ENCODE peak calls at places on chromosomes 12 and 14, in seven cellular contexts. One of them, this sample, is unnamed.

GRCh38 chr12:40587970-40588369 is 104.3 kb upstream of the CNTN1 start:
- DNase-seq in H9: no peak
- DNase-seq in stomach: no peak
- DNase-seq in T-helper 9 cell: no peak
- DNase-seq in astrocyte of the spinal cord: no peak
- DNase-seq in NCI-H1417: no peak
- DNase-seq in T-helper 1 cell: no peak
- DNase-seq in this sample: no peak

GRCh38 chr12:52228931-52229330 is 4.1 kb upstream of the KRT7 start:
- DNase-seq in H9: no peak
- DNase-seq in stomach: no peak
- DNase-seq in T-helper 9 cell: no peak
- DNase-seq in astrocyte of the spinal cord: no peak
- DNase-seq in NCI-H1417: no peak
- DNase-seq in T-helper 1 cell: no peak
- DNase-seq in this sample: no peak

GRCh38 chr12:41365653-41366131 is 177.6 kb downstream of the PDZRN4 start:
- DNase-seq in H9: no peak
- DNase-seq in stomach: no peak
- DNase-seq in T-helper 9 cell: no peak
- DNase-seq in astrocyte of the spinal cord: no peak
- DNase-seq in NCI-H1417: peak
- DNase-seq in T-helper 1 cell: no peak
- DNase-seq in this sample: no peak

GRCh38 chr14:96901227-96901626 is 104.0 kb downstream of the VRK1 start:
- DNase-seq in H9: no peak
- DNase-seq in stomach: no peak
- DNase-seq in T-helper 9 cell: no peak
- DNase-seq in astrocyte of the spinal cord: no peak
- DNase-seq in NCI-H1417: no peak
- DNase-seq in T-helper 1 cell: no peak
- DNase-seq in this sample: no peak

GRCh38 chr12:132161796-132162507 is 17.7 kb downstream of the NOC4L start:
- DNase-seq in H9: no peak
- DNase-seq in stomach: no peak
- DNase-seq in T-helper 9 cell: no peak
- DNase-seq in astrocyte of the spinal cord: no peak
- DNase-seq in NCI-H1417: no peak
- DNase-seq in T-helper 1 cell: no peak
- DNase-seq in this sample: no peak

GRCh38 chr12:46549527-46550265 is 177.1 kb upstream of the SLC38A2 start:
- DNase-seq in H9: no peak
- DNase-seq in stomach: no peak
- DNase-seq in T-helper 9 cell: no peak
- DNase-seq in astrocyte of the spinal cord: peak
- DNase-seq in NCI-H1417: no peak
- DNase-seq in T-helper 1 cell: no peak
- DNase-seq in this sample: no peak

GRCh38 chr12:116887897-116888296 is 6.7 kb upstream of the HRK start:
- DNase-seq in H9: no peak
- DNase-seq in stomach: no peak
- DNase-seq in T-helper 9 cell: no peak
- DNase-seq in astrocyte of the spinal cord: no peak
- DNase-seq in NCI-H1417: no peak
- DNase-seq in T-helper 1 cell: no peak
- DNase-seq in this sample: no peak

GRCh38 chr14:60506010-60506409 is 2.9 kb upstream of the SIX6 start:
- DNase-seq in H9: no peak
- DNase-seq in stomach: no peak
- DNase-seq in T-helper 9 cell: no peak
- DNase-seq in astrocyte of the spinal cord: no peak
- DNase-seq in NCI-H1417: no peak
- DNase-seq in T-helper 1 cell: no peak
- DNase-seq in this sample: no peak

GRCh38 chr14:30375280-30375892 is 183.6 kb upstream of the G2E3 start:
- DNase-seq in H9: peak
- DNase-seq in stomach: peak
- DNase-seq in T-helper 9 cell: peak
- DNase-seq in astrocyte of the spinal cord: peak
- DNase-seq in NCI-H1417: peak
- DNase-seq in T-helper 1 cell: peak
- DNase-seq in this sample: peak

GRCh38 chr14:102761206-102761605 is 16.0 kb upstream of the TRAF3 start:
- DNase-seq in H9: no peak
- DNase-seq in stomach: no peak
- DNase-seq in T-helper 9 cell: no peak
- DNase-seq in astrocyte of the spinal cord: no peak
- DNase-seq in NCI-H1417: no peak
- DNase-seq in T-helper 1 cell: no peak
- DNase-seq in this sample: no peak

GRCh38 chr14:24710403-24711063 is 76.5 kb upstream of the GZMB start:
- DNase-seq in H9: peak
- DNase-seq in stomach: peak
- DNase-seq in T-helper 9 cell: peak
- DNase-seq in astrocyte of the spinal cord: peak
- DNase-seq in NCI-H1417: peak
- DNase-seq in T-helper 1 cell: no peak
- DNase-seq in this sample: peak

GRCh38 chr12:69900720-69901131 is 75.7 kb downstream of the MYRFL start:
- DNase-seq in H9: peak
- DNase-seq in stomach: peak
- DNase-seq in T-helper 9 cell: peak
- DNase-seq in astrocyte of the spinal cord: peak
- DNase-seq in NCI-H1417: peak
- DNase-seq in T-helper 1 cell: no peak
- DNase-seq in this sample: no peak

GRCh38 chr12:89244536-89244935 is 107.8 kb downstream of the DUSP6 start:
- DNase-seq in H9: no peak
- DNase-seq in stomach: no peak
- DNase-seq in T-helper 9 cell: no peak
- DNase-seq in astrocyte of the spinal cord: no peak
- DNase-seq in NCI-H1417: no peak
- DNase-seq in T-helper 1 cell: no peak
- DNase-seq in this sample: peak

GRCh38 chr12:45615268-45615667 is 114.2 kb upstream of the ARID2 start:
- DNase-seq in H9: no peak
- DNase-seq in stomach: no peak
- DNase-seq in T-helper 9 cell: no peak
- DNase-seq in astrocyte of the spinal cord: peak
- DNase-seq in NCI-H1417: peak
- DNase-seq in T-helper 1 cell: no peak
- DNase-seq in this sample: no peak

GRCh38 chr12:20184514-20184913 is 183.8 kb upstream of the PDE3A start:
- DNase-seq in H9: no peak
- DNase-seq in stomach: no peak
- DNase-seq in T-helper 9 cell: no peak
- DNase-seq in astrocyte of the spinal cord: no peak
- DNase-seq in NCI-H1417: no peak
- DNase-seq in T-helper 1 cell: no peak
- DNase-seq in this sample: no peak

GRCh38 chr14:54864526-54864925 is 38.1 kb downstream of the GCH1 start:
- DNase-seq in H9: no peak
- DNase-seq in stomach: no peak
- DNase-seq in T-helper 9 cell: no peak
- DNase-seq in astrocyte of the spinal cord: no peak
- DNase-seq in NCI-H1417: no peak
- DNase-seq in T-helper 1 cell: no peak
- DNase-seq in this sample: no peak

GRCh38 chr12:85279449-85280137 is 427 bp upstream of the ALX1 start:
- DNase-seq in H9: peak
- DNase-seq in stomach: no peak
- DNase-seq in T-helper 9 cell: no peak
- DNase-seq in astrocyte of the spinal cord: peak
- DNase-seq in NCI-H1417: no peak
- DNase-seq in T-helper 1 cell: no peak
- DNase-seq in this sample: no peak

GRCh38 chr12:3081886-3082285 is 4.7 kb downstream of the TSPAN9 start:
- DNase-seq in H9: no peak
- DNase-seq in stomach: no peak
- DNase-seq in T-helper 9 cell: no peak
- DNase-seq in astrocyte of the spinal cord: no peak
- DNase-seq in NCI-H1417: no peak
- DNase-seq in T-helper 1 cell: no peak
- DNase-seq in this sample: no peak

GRCh38 chr14:20179218-20179617 is 11.5 kb upstream of the OR11G2 start:
- DNase-seq in H9: no peak
- DNase-seq in stomach: no peak
- DNase-seq in T-helper 9 cell: no peak
- DNase-seq in astrocyte of the spinal cord: no peak
- DNase-seq in NCI-H1417: no peak
- DNase-seq in T-helper 1 cell: no peak
- DNase-seq in this sample: no peak

GRCh38 chr14:59890676-59891075 is 20.1 kb upstream of the RTN1 start:
- DNase-seq in H9: no peak
- DNase-seq in stomach: no peak
- DNase-seq in T-helper 9 cell: no peak
- DNase-seq in astrocyte of the spinal cord: no peak
- DNase-seq in NCI-H1417: no peak
- DNase-seq in T-helper 1 cell: no peak
- DNase-seq in this sample: no peak

GRCh38 chr14:53137559-53137958 is 15.6 kb downstream of the DDHD1 start:
- DNase-seq in H9: no peak
- DNase-seq in stomach: no peak
- DNase-seq in T-helper 9 cell: no peak
- DNase-seq in astrocyte of the spinal cord: no peak
- DNase-seq in NCI-H1417: no peak
- DNase-seq in T-helper 1 cell: no peak
- DNase-seq in this sample: no peak

GRCh38 chr14:76926521-76927251 is 100.5 kb downstream of the LRRC74A start:
- DNase-seq in H9: no peak
- DNase-seq in stomach: no peak
- DNase-seq in T-helper 9 cell: peak
- DNase-seq in astrocyte of the spinal cord: no peak
- DNase-seq in NCI-H1417: peak
- DNase-seq in T-helper 1 cell: peak
- DNase-seq in this sample: peak

GRCh38 chr12:53676715-53677611 is 1.1 kb upstream of the ATP5MC2 start:
- DNase-seq in H9: peak
- DNase-seq in stomach: peak
- DNase-seq in T-helper 9 cell: no peak
- DNase-seq in astrocyte of the spinal cord: peak
- DNase-seq in NCI-H1417: peak
- DNase-seq in T-helper 1 cell: no peak
- DNase-seq in this sample: no peak

GRCh38 chr12:52351196-52352059 is 15.9 kb downstream of the KRT85 start:
- DNase-seq in H9: no peak
- DNase-seq in stomach: peak
- DNase-seq in T-helper 9 cell: peak
- DNase-seq in astrocyte of the spinal cord: no peak
- DNase-seq in NCI-H1417: no peak
- DNase-seq in T-helper 1 cell: no peak
- DNase-seq in this sample: peak

GRCh38 chr12:64450711-64451486 is 1.0 kb upstream of the TBK1 start:
- DNase-seq in H9: no peak
- DNase-seq in stomach: no peak
- DNase-seq in T-helper 9 cell: no peak
- DNase-seq in astrocyte of the spinal cord: peak
- DNase-seq in NCI-H1417: peak
- DNase-seq in T-helper 1 cell: no peak
- DNase-seq in this sample: no peak

GRCh38 chr14:76773956-76774355 is 12.7 kb downstream of the VASH1 start:
- DNase-seq in H9: peak
- DNase-seq in stomach: no peak
- DNase-seq in T-helper 9 cell: no peak
- DNase-seq in astrocyte of the spinal cord: no peak
- DNase-seq in NCI-H1417: no peak
- DNase-seq in T-helper 1 cell: no peak
- DNase-seq in this sample: no peak

GRCh38 chr12:103729499-103729898 is 111.5 kb downstream of the NT5DC3 start:
- DNase-seq in H9: no peak
- DNase-seq in stomach: no peak
- DNase-seq in T-helper 9 cell: no peak
- DNase-seq in astrocyte of the spinal cord: no peak
- DNase-seq in NCI-H1417: no peak
- DNase-seq in T-helper 1 cell: no peak
- DNase-seq in this sample: no peak

GRCh38 chr12:84605988-84606387 is 306.6 kb downstream of the SLC6A15 start:
- DNase-seq in H9: no peak
- DNase-seq in stomach: no peak
- DNase-seq in T-helper 9 cell: no peak
- DNase-seq in astrocyte of the spinal cord: no peak
- DNase-seq in NCI-H1417: no peak
- DNase-seq in T-helper 1 cell: no peak
- DNase-seq in this sample: no peak

GRCh38 chr14:23816371-23816770 is 137.2 kb upstream of the DHRS4 start:
- DNase-seq in H9: no peak
- DNase-seq in stomach: no peak
- DNase-seq in T-helper 9 cell: no peak
- DNase-seq in astrocyte of the spinal cord: no peak
- DNase-seq in NCI-H1417: no peak
- DNase-seq in T-helper 1 cell: no peak
- DNase-seq in this sample: no peak

This sample was measured in T-helper 2 cell.